ENCODE peak calls at places on chromosomes 4 and X, in four cellular contexts. A is Peyer's patch, Q is left ventricle myocardium inferior, Y is fibroblast of mammary gland. S is an unnamed sample.
A peak's percentile ranks its signal among the peaks of the same experiment; 100 is the strongest.

GRCh38 chr4:5956285-5957021 is 61.8 kb downstream of the C4orf50 start:
- DNase-seq in A (peak; percentile 40), Q (no peak), Y (no peak), S (no peak)

GRCh38 chr4:39928538-39928937 is 49.2 kb downstream of the PDS5A start:
- DNase-seq in A (no peak), Q (peak; percentile 24), Y (no peak), S (no peak)

GRCh38 chr4:117796677-117797076 is 237.6 kb upstream of the NDST3 start:
- DNase-seq in A (no peak), Q (no peak), Y (no peak), S (no peak)

GRCh38 chrX:118633530-118633929 is 93.9 kb upstream of the IL13RA1 start:
- DNase-seq in A (no peak), Q (no peak), Y (no peak), S (no peak)

GRCh38 chrX:120726294-120726693 is 96.4 kb upstream of the C1GALT1C1 start:
- DNase-seq in A (no peak), Q (no peak), Y (no peak), S (no peak)

GRCh38 chr4:74449571-74450297 is 4.8 kb downstream of the AREG start:
- DNase-seq in A (no peak), Q (no peak), Y (peak; percentile 61), S (no peak)

GRCh38 chrX:51837451-51837850 is 56.0 kb upstream of the MAGED1 start:
- DNase-seq in A (no peak), Q (no peak), Y (no peak), S (no peak)

GRCh38 chr4:31058656-31059055 is 338.5 kb downstream of the PCDH7 start:
- DNase-seq in A (no peak), Q (no peak), Y (no peak), S (no peak)

GRCh38 chrX:30504309-30504708 is 73.3 kb downstream of the TASL start:
- DNase-seq in A (no peak), Q (no peak), Y (peak; percentile 51), S (no peak)

GRCh38 chrX:23704673-23705206 is 37.4 kb downstream of the PRDX4 start:
- DNase-seq in A (no peak), Q (no peak), Y (no peak), S (no peak)

GRCh38 chrX:27966955-27967354 is 14.3 kb downstream of the DCAF8L1 start:
- DNase-seq in A (no peak), Q (no peak), Y (peak; percentile 39), S (peak; percentile 24)

GRCh38 chr4:185096032-185096653 is 46.9 kb upstream of the SLC25A4 start:
- DNase-seq in A (no peak), Q (no peak), Y (peak; percentile 57), S (peak; percentile 36)

GRCh38 chrX:24954732-24955131 is 61.0 kb downstream of the ARX start:
- DNase-seq in A (no peak), Q (no peak), Y (no peak), S (no peak)

GRCh38 chrX:105872921-105873320 is 50.6 kb downstream of the NRK start:
- DNase-seq in A (no peak), Q (no peak), Y (peak; percentile 53), S (no peak)

GRCh38 chrX:105880491-105880890 is 58.2 kb downstream of the NRK start:
- DNase-seq in A (no peak), Q (no peak), Y (no peak), S (no peak)

GRCh38 chrX:105874790-105875189 is 52.5 kb downstream of the NRK start:
- DNase-seq in A (no peak), Q (no peak), Y (no peak), S (no peak)

DNA sequence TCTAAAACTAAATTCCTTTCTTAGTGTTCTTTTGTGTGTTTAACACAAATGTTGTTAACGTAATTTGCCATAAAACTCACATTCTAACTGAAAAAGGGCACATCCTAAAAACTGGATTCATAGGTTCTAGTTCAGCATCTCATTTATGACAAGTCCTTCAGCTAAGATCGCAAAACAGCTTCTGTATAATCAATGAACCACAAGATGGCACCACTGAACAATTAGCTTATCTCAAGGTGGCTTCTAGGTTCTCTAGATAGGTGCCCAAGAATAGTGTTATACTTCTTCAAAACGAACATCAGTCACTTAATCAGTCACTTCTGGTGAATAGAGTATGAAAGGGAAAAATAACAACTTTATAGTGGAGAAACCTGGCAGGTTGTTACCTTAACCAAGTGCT is 54.3 kb downstream of the NRK start:
- DNase-seq in A (no peak), Q (no peak), Y (peak; percentile 38), S (no peak)
- TF ChIP-seq CTCF in A (no peak), Q (no peak), Y (peak; percentile 55), S (no peak)

GRCh38 chrX:46653482-46653881 is 79.9 kb downstream of the CHST7 start:
- DNase-seq in A (no peak), Q (no peak), Y (no peak), S (peak; percentile 36)
- TF ChIP-seq CTCF in A (no peak), Q (no peak), Y (peak; percentile 17), S (no peak)

GRCh38 chrX:154048398-154048797 is 28.7 kb upstream of the IRAK1 start:
- DNase-seq in A (no peak), Q (no peak), Y (no peak), S (no peak)

GRCh38 chrX:154044045-154044444 is 24.3 kb upstream of the IRAK1 start:
- DNase-seq in A (no peak), Q (no peak), Y (no peak), S (no peak)

GRCh38 chrX:154047266-154047665 is 27.6 kb upstream of the IRAK1 start:
- DNase-seq in A (no peak), Q (no peak), Y (no peak), S (no peak)

GRCh38 chrX:154049209-154050112 is 29.8 kb upstream of the IRAK1 start:
- DNase-seq in A (no peak), Q (no peak), Y (no peak), S (no peak)

DNA sequence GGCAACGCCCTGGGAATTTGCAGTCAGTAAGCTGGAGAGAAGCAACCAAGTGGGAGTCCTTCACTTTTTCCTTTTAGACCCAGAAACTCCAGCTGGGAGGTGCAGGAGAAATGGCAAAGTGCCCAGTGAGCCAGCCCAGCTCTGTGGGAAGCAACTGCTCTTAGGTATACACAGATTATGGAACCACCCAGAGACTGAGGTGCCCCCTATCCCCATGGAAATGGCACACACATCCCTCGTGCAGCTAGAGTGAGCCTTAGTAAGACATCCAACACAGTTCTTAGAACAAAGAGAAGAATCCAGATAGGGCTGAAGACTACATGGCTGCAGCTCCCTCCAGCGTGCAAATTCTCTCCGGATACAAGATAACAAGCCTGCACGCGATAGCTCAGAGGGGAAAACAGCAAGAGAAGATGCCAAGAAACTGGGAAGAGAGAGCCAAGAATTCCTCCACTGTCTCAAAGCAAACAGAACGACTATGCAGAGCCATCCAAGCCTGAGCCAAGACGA is 26.6 kb upstream of the IRAK1 start:
- DNase-seq in A (no peak), Q (peak; percentile 29), Y (peak; percentile 69), S (no peak)
- TF ChIP-seq CTCF in A (no peak), Q (peak; percentile 25), Y (peak; percentile 9), S (no peak)

DNA sequence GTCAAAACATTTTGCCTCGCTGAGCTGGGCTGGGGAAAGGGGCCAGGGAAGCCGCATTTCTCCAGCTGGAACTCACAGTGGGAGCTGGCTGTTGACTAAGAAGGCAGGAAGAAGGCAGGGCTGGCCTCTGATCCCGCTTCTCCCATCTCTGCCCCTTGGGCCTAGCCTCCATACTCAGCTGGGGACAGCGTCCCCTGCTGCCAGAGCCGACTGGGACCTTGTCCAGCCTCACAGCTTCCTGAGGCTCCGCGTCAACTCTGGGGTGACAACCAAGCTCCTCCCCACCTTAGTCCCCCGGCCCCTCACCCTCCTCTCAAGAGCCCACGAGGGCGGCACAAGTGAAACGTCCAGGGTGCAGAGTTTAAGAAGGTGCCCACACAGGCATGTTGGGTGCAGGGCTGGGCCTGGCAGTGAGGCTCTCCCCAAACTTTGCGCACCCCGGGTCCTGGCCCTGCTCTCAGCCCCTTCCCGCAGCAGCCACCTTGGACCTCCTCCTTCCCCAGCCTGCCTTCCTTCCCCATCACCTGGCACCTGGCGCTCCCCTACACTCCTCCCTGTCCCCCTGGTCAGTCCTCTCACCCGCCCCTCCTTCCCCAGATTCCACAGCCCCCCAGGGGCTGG is 100.8 kb downstream of the PSAPL1 start:
- DNase-seq in A (no peak), Q (no peak), Y (no peak), S (no peak)
- TF ChIP-seq CTCF in A (no peak), Q (no peak), Y (no peak), S (no peak)

GRCh38 chrX:63755892-63756291 is 29.1 kb downstream of the ARHGEF9 start:
- DNase-seq in A (no peak), Q (no peak), Y (no peak), S (no peak)

GRCh38 chrX:63765692-63766091 is 19.3 kb downstream of the ARHGEF9 start:
- DNase-seq in A (no peak), Q (no peak), Y (no peak), S (no peak)

GRCh38 chrX:63764946-63765345 is 20.1 kb downstream of the ARHGEF9 start:
- DNase-seq in A (no peak), Q (no peak), Y (peak; percentile 49), S (no peak)

GRCh38 chrX:63761639-63762038 is 23.4 kb downstream of the ARHGEF9 start:
- DNase-seq in A (no peak), Q (no peak), Y (no peak), S (no peak)
- TF ChIP-seq CTCF in A (no peak), Q (peak; percentile 37), Y (no peak), S (no peak)

DNA sequence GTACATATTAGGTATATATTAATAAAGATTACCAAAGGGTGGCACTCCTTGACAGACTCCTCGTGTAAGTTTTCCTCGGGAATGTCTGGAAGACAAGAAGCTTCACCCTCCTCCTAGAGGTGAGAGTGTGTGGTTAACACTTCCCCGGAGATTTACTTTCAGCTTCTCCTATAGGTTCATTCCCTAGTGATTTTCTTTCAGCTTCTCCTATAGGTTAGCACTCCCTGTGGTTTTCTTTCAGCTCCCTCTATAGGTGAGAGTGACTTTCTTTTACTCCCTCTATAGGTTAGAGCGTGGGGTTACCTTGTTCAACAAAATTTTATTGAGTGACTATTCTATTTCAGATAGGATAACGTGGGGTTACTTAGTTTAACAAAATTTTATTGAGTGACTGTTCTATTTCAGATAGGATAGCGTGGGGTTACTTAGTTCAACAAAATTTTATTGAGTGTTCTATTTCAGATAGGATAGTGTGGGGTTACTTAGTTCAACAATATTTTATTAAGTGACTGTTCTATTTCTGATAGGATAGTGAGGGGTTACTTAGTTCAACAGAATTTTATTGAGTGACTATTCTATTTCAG is 106.0 kb upstream of the PLAC1 start:
- DNase-seq in A (no peak), Q (no peak), Y (peak; percentile 46), S (peak; percentile 2)
- TF ChIP-seq CTCF in A (no peak), Q (peak; percentile 12), Y (peak; percentile 36), S (peak; percentile 27)

GRCh38 chr4:1939664-1940509 is 68.7 kb downstream of the NSD2 start:
- DNase-seq in A (no peak), Q (no peak), Y (peak; percentile 94), S (peak; percentile 30)

GRCh38 chr4:1938027-1938426 is 66.8 kb downstream of the NSD2 start:
- DNase-seq in A (no peak), Q (no peak), Y (peak; percentile 49), S (no peak)

GRCh38 chr4:1933700-1934099 is 62.5 kb downstream of the NSD2 start:
- DNase-seq in A (no peak), Q (no peak), Y (no peak), S (no peak)

GRCh38 chr4:1940566-1940965 is 68.2 kb downstream of the NELFA start:
- DNase-seq in A (no peak), Q (no peak), Y (no peak), S (no peak)

DNA sequence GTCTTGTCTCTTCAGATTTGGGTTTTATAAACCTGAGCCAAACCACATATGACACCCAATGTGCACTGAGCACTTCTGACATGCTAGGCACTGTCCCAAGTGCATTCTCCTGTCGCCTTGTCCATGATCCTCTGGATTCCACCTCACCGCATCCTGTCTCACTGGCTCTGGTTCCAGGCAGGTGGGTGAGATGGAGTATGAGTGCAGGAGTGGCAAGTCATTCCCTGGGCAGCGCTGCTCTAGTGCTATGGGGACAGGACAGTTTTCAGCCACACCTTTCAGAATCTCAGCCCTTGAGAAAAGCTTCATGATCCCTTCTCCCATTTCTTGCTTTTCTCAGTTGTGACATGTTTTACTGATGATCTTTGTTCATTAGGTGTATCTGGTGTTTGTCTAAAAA is 66.4 kb downstream of the NSD2 start:
- DNase-seq in A (no peak), Q (no peak), Y (no peak), S (no peak)
- TF ChIP-seq CTCF in A (no peak), Q (no peak), Y (no peak), S (no peak)

S was measured in Calu3.